ENCODE peak calls at places on chromosomes 6 and 20, in ten cellular contexts. One of them, this sample, is unnamed.
A peak's percentile ranks its signal among the peaks of the same experiment; 100 is the strongest.

GRCh38 chr6:81793811-81794210 is 41.3 kb upstream of the TENT5A start:
- DNase-seq in kidney epithelial cell: no peak
- DNase-seq in choroid plexus epithelial cell: peak; percentile 79
- DNase-seq in astrocyte of the spinal cord: peak; percentile 49
- DNase-seq in dorsolateral prefrontal cortex: no peak
- DNase-seq in heart left ventricle: no peak
- DNase-seq in BJ: no peak
- DNase-seq in thoracic aorta: no peak
- DNase-seq in CD8-positive, alpha-beta memory T cell: no peak
- DNase-seq in tibial nerve: no peak
- DNase-seq in this sample: no peak

GRCh38 chr6:41353333-41353732 is 17.9 kb downstream of the NCR2 start:
- DNase-seq in kidney epithelial cell: no peak
- DNase-seq in choroid plexus epithelial cell: no peak
- DNase-seq in astrocyte of the spinal cord: no peak
- DNase-seq in dorsolateral prefrontal cortex: no peak
- DNase-seq in heart left ventricle: no peak
- DNase-seq in BJ: no peak
- DNase-seq in thoracic aorta: no peak
- DNase-seq in CD8-positive, alpha-beta memory T cell: no peak
- DNase-seq in tibial nerve: no peak
- DNase-seq in this sample: no peak

GRCh38 chr6:149031545-149032317 is 284.9 kb downstream of the UST start:
- DNase-seq in kidney epithelial cell: no peak
- DNase-seq in choroid plexus epithelial cell: peak; percentile 94
- DNase-seq in astrocyte of the spinal cord: peak; percentile 93
- DNase-seq in dorsolateral prefrontal cortex: no peak
- DNase-seq in heart left ventricle: no peak
- DNase-seq in BJ: no peak
- DNase-seq in thoracic aorta: no peak
- DNase-seq in CD8-positive, alpha-beta memory T cell: no peak
- DNase-seq in tibial nerve: no peak
- DNase-seq in this sample: no peak

GRCh38 chr20:33404281-33404680 is 3.0 kb upstream of the CDK5RAP1 start:
- DNase-seq in kidney epithelial cell: no peak
- DNase-seq in choroid plexus epithelial cell: no peak
- DNase-seq in astrocyte of the spinal cord: no peak
- DNase-seq in dorsolateral prefrontal cortex: no peak
- DNase-seq in heart left ventricle: no peak
- DNase-seq in BJ: no peak
- DNase-seq in thoracic aorta: no peak
- DNase-seq in CD8-positive, alpha-beta memory T cell: no peak
- DNase-seq in tibial nerve: no peak
- DNase-seq in this sample: no peak

GRCh38 chr6:33904050-33904827 is 100.4 kb upstream of the MLN start:
- DNase-seq in kidney epithelial cell: no peak
- DNase-seq in choroid plexus epithelial cell: peak; percentile 7
- DNase-seq in astrocyte of the spinal cord: no peak
- DNase-seq in dorsolateral prefrontal cortex: no peak
- DNase-seq in heart left ventricle: no peak
- DNase-seq in BJ: no peak
- DNase-seq in thoracic aorta: no peak
- DNase-seq in CD8-positive, alpha-beta memory T cell: peak; percentile 85
- DNase-seq in tibial nerve: no peak
- DNase-seq in this sample: no peak

GRCh38 chr6:9606435-9607134 is 808.3 kb downstream of the TFAP2A start:
- DNase-seq in kidney epithelial cell: no peak
- DNase-seq in choroid plexus epithelial cell: no peak
- DNase-seq in astrocyte of the spinal cord: no peak
- DNase-seq in dorsolateral prefrontal cortex: no peak
- DNase-seq in heart left ventricle: no peak
- DNase-seq in BJ: no peak
- DNase-seq in thoracic aorta: no peak
- DNase-seq in CD8-positive, alpha-beta memory T cell: no peak
- DNase-seq in tibial nerve: no peak
- DNase-seq in this sample: no peak

GRCh38 chr20:58481541-58482021 is 33.6 kb downstream of the APCDD1L start:
- DNase-seq in kidney epithelial cell: no peak
- DNase-seq in choroid plexus epithelial cell: peak; percentile 68
- DNase-seq in astrocyte of the spinal cord: peak; percentile 28
- DNase-seq in dorsolateral prefrontal cortex: no peak
- DNase-seq in heart left ventricle: no peak
- DNase-seq in BJ: no peak
- DNase-seq in thoracic aorta: no peak
- DNase-seq in CD8-positive, alpha-beta memory T cell: no peak
- DNase-seq in tibial nerve: peak; percentile 9
- DNase-seq in this sample: no peak

GRCh38 chr6:166333172-166333995 is 9.0 kb downstream of the SFT2D1 start:
- DNase-seq in kidney epithelial cell: no peak
- DNase-seq in choroid plexus epithelial cell: no peak
- DNase-seq in astrocyte of the spinal cord: no peak
- DNase-seq in dorsolateral prefrontal cortex: no peak
- DNase-seq in heart left ventricle: no peak
- DNase-seq in BJ: no peak
- DNase-seq in thoracic aorta: no peak
- DNase-seq in CD8-positive, alpha-beta memory T cell: peak; percentile 68
- DNase-seq in tibial nerve: no peak
- DNase-seq in this sample: no peak

GRCh38 chr6:142857609-142858195 is 87.3 kb downstream of the HIVEP2 start:
- DNase-seq in kidney epithelial cell: no peak
- DNase-seq in choroid plexus epithelial cell: no peak
- DNase-seq in astrocyte of the spinal cord: no peak
- DNase-seq in dorsolateral prefrontal cortex: no peak
- DNase-seq in heart left ventricle: no peak
- DNase-seq in BJ: no peak
- DNase-seq in thoracic aorta: no peak
- DNase-seq in CD8-positive, alpha-beta memory T cell: peak; percentile 28
- DNase-seq in tibial nerve: no peak
- DNase-seq in this sample: no peak
- H3K4me3 ChIP-seq in kidney epithelial cell: no peak overlapping the region
- H3K4me3 ChIP-seq in choroid plexus epithelial cell: no peak overlapping the region
- H3K4me3 ChIP-seq in astrocyte of the spinal cord: no peak overlapping the region
- H3K4me3 ChIP-seq in dorsolateral prefrontal cortex: peak overlapping the region; percentile 36
- H3K4me3 ChIP-seq in heart left ventricle: no peak overlapping the region
- H3K4me3 ChIP-seq in BJ: no peak overlapping the region
- H3K4me3 ChIP-seq in thoracic aorta: no peak overlapping the region
- H3K4me3 ChIP-seq in CD8-positive, alpha-beta memory T cell: peak overlapping the region; percentile 52
- H3K4me3 ChIP-seq in tibial nerve: no peak overlapping the region
- H3K4me3 ChIP-seq in this sample: no peak overlapping the region

GRCh38 chr6:341914-342831 is 49.4 kb upstream of the IRF4 start:
- DNase-seq in kidney epithelial cell: no peak
- DNase-seq in choroid plexus epithelial cell: no peak
- DNase-seq in astrocyte of the spinal cord: no peak
- DNase-seq in dorsolateral prefrontal cortex: no peak
- DNase-seq in heart left ventricle: no peak
- DNase-seq in BJ: no peak
- DNase-seq in thoracic aorta: no peak
- DNase-seq in CD8-positive, alpha-beta memory T cell: peak; percentile 33
- DNase-seq in tibial nerve: no peak
- DNase-seq in this sample: no peak
- H3K4me3 ChIP-seq in kidney epithelial cell: no peak overlapping the region
- H3K4me3 ChIP-seq in choroid plexus epithelial cell: no peak overlapping the region
- H3K4me3 ChIP-seq in astrocyte of the spinal cord: no peak overlapping the region
- H3K4me3 ChIP-seq in dorsolateral prefrontal cortex: no peak overlapping the region
- H3K4me3 ChIP-seq in heart left ventricle: no peak overlapping the region
- H3K4me3 ChIP-seq in BJ: no peak overlapping the region
- H3K4me3 ChIP-seq in thoracic aorta: no peak overlapping the region
- H3K4me3 ChIP-seq in CD8-positive, alpha-beta memory T cell: no peak overlapping the region
- H3K4me3 ChIP-seq in tibial nerve: no peak overlapping the region
- H3K4me3 ChIP-seq in this sample: no peak overlapping the region

GRCh38 chr6:53484409-53485280 is 60.3 kb downstream of the GCLC start:
- DNase-seq in kidney epithelial cell: peak; percentile 14
- DNase-seq in choroid plexus epithelial cell: peak; percentile 90
- DNase-seq in astrocyte of the spinal cord: peak; percentile 78
- DNase-seq in dorsolateral prefrontal cortex: peak; percentile 63
- DNase-seq in heart left ventricle: peak; percentile 51
- DNase-seq in BJ: no peak
- DNase-seq in thoracic aorta: peak; percentile 48
- DNase-seq in CD8-positive, alpha-beta memory T cell: peak; percentile 50
- DNase-seq in tibial nerve: peak; percentile 99
- DNase-seq in this sample: peak; percentile 75
- H3K4me3 ChIP-seq in kidney epithelial cell: no peak overlapping the region
- H3K4me3 ChIP-seq in choroid plexus epithelial cell: no peak overlapping the region
- H3K4me3 ChIP-seq in astrocyte of the spinal cord: no peak overlapping the region
- H3K4me3 ChIP-seq in dorsolateral prefrontal cortex: peak overlapping the region; percentile 28
- H3K4me3 ChIP-seq in heart left ventricle: peak overlapping the region; percentile 10
- H3K4me3 ChIP-seq in BJ: no peak overlapping the region
- H3K4me3 ChIP-seq in thoracic aorta: no peak overlapping the region
- H3K4me3 ChIP-seq in CD8-positive, alpha-beta memory T cell: no peak overlapping the region
- H3K4me3 ChIP-seq in tibial nerve: no peak overlapping the region
- H3K4me3 ChIP-seq in this sample: no peak overlapping the region

DNA sequence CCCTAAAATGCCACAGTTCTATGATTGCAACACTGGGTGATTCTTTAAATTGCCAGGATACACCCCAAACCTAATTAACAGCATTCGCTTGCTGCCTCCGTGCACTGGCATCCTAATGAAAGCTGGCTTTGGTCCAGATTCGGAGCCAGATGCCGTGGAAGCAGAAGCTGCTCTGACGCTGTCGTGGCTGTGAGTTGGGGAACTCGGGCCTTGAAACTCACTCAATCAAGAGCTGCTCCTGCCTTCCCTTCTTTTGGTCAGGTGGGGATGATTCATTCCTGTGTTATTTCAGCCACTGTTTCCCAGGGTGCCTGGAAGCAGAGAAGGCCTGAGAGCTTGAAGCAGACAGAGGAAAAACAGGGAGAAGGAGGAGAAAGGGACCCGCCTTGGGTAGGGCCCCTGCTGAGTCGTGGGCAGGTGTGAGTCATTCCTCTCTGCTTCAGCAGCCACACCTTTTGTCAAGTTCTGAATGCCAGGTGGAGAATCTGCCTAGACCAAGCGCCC is 36.2 kb upstream of the DSP start:
- DNase-seq in kidney epithelial cell: peak; percentile 99
- DNase-seq in choroid plexus epithelial cell: peak; percentile 79
- DNase-seq in astrocyte of the spinal cord: peak; percentile 68
- DNase-seq in dorsolateral prefrontal cortex: peak; percentile 40
- DNase-seq in heart left ventricle: no peak
- DNase-seq in BJ: peak; percentile 18
- DNase-seq in thoracic aorta: no peak
- DNase-seq in CD8-positive, alpha-beta memory T cell: no peak
- DNase-seq in tibial nerve: no peak
- DNase-seq in this sample: peak; percentile 86
- H3K4me3 ChIP-seq in kidney epithelial cell: no peak overlapping the region
- H3K4me3 ChIP-seq in choroid plexus epithelial cell: no peak overlapping the region
- H3K4me3 ChIP-seq in astrocyte of the spinal cord: no peak overlapping the region
- H3K4me3 ChIP-seq in dorsolateral prefrontal cortex: no peak overlapping the region
- H3K4me3 ChIP-seq in heart left ventricle: no peak overlapping the region
- H3K4me3 ChIP-seq in BJ: no peak overlapping the region
- H3K4me3 ChIP-seq in thoracic aorta: no peak overlapping the region
- H3K4me3 ChIP-seq in CD8-positive, alpha-beta memory T cell: no peak overlapping the region
- H3K4me3 ChIP-seq in tibial nerve: no peak overlapping the region
- H3K4me3 ChIP-seq in this sample: no peak overlapping the region